ENCODE peak calls at places on chromosomes 13 and 19, in eight cellular contexts. O, N, I, Y, C, Z, A and Q are unnamed samples.

GRCh38 chr13:113470073-113470472 is 16.8 kb upstream of the ADPRHL1 start:
- DNase-seq in I (no peak), O (no peak), Z (no peak), A (no peak), N (no peak), Y (no peak), C (no peak), Q (no peak)

GRCh38 chr19:30074741-30075460 is 132.9 kb downstream of the URI1 start:
- DNase-seq in A (no peak), Y (no peak), C (no peak), Z (no peak), O (no peak), N (peak; percentile 35), I (peak; percentile 5), Q (no peak)

GRCh38 chr13:103351035-103351828 is 285.0 kb upstream of the SLC10A2 start:
- DNase-seq in O (peak; percentile 9), N (no peak), Y (no peak), C (peak; percentile 10), A (no peak), I (peak; percentile 75), Z (peak; percentile 26), Q (no peak)

GRCh38 chr19:17948967-17949930 is 16.4 kb downstream of the CCDC124 start:
- DNase-seq in C (no peak), O (no peak), Y (no peak), N (no peak), I (no peak), Z (no peak), A (no peak), Q (no peak)

GRCh38 chr19:48394331-48395169 is 1.1 kb downstream of the GRIN2D start:
- DNase-seq in Z (no peak), O (no peak), Y (no peak), I (no peak), C (peak; percentile 21), N (no peak), A (no peak), Q (no peak)

GRCh38 chr13:99266827-99267226 is 8.6 kb upstream of the GPR18 start:
- DNase-seq in C (no peak), N (no peak), O (no peak), A (no peak), Y (no peak), Z (no peak), I (no peak), Q (no peak)

GRCh38 chr19:50000038-50000890 is 24.9 kb downstream of the VRK3 start:
- DNase-seq in C (no peak), I (no peak), N (no peak), Y (no peak), A (no peak), Z (no peak), O (no peak), Q (no peak)

GRCh38 chr19:28396259-28396940 is 816.6 kb downstream of the UQCRFS1 start:
- DNase-seq in C (no peak), N (no peak), I (no peak), A (no peak), Z (no peak), Y (no peak), O (no peak), Q (no peak)

GRCh38 chr19:651991-652390 is 11.0 kb downstream of the RNF126 start:
- DNase-seq in A (no peak), Y (no peak), O (no peak), I (no peak), Z (no peak), N (no peak), C (no peak), Q (no peak)

GRCh38 chr19:31353826-31354225 is 4.6 kb upstream of the TSHZ3 start:
- DNase-seq in I (no peak), N (no peak), Z (no peak), O (no peak), Y (no peak), A (no peak), C (no peak), Q (no peak)

GRCh38 chr13:112890316-112891131 is 78.5 kb upstream of the MCF2L start:
- DNase-seq in N (peak; percentile 30), I (no peak), O (no peak), C (no peak), A (no peak), Y (no peak), Z (no peak), Q (no peak)

GRCh38 chr13:42412812-42413795 is 141.2 kb downstream of the AKAP11 start:
- DNase-seq in Z (no peak), N (no peak), Y (no peak), C (no peak), O (no peak), I (no peak), A (no peak), Q (no peak)

GRCh38 chr13:114064516-114065140 is 67.8 kb downstream of the RASA3 start:
- DNase-seq in N (peak; percentile 63), Y (no peak), O (peak; percentile 48), Z (peak; percentile 28), A (no peak), I (peak; percentile 35), C (peak; percentile 40), Q (peak; percentile 60)

GRCh38 chr13:28489975-28490550 is 4.9 kb downstream of the FLT1 start:
- DNase-seq in Y (no peak), Z (no peak), C (no peak), O (no peak), I (no peak), N (no peak), A (no peak), Q (no peak)

GRCh38 chr13:73535341-73535740 is 476.5 kb downstream of the KLF5 start:
- DNase-seq in Z (no peak), I (no peak), Y (no peak), C (no peak), A (no peak), N (no peak), O (no peak), Q (no peak)

GRCh38 chr19:45151821-45152503 is 8.8 kb downstream of the NKPD1 start:
- DNase-seq in N (no peak), C (no peak), A (no peak), Y (no peak), O (no peak), I (no peak), Z (no peak), Q (no peak)

GRCh38 chr13:62320129-62320724 is 904.6 kb upstream of the PCDH20 start:
- DNase-seq in I (peak; percentile 41), Y (no peak), N (no peak), Z (no peak), O (peak; percentile 16), A (peak; percentile 42), C (no peak), Q (peak; percentile 54)

GRCh38 chr19:7515091-7515470 is 822 bp upstream of the ZNF358 start:
- DNase-seq in N (no peak), A (no peak), O (no peak), I (no peak), C (peak; percentile 54), Z (no peak), Y (no peak), Q (no peak)

GRCh38 chr19:42099336-42099925 is 23.5 kb downstream of the ZNF574 start:
- DNase-seq in Z (no peak), O (no peak), A (no peak), N (no peak), C (no peak), Y (no peak), I (no peak), Q (no peak)

GRCh38 chr13:50161052-50161451 is 145.8 kb downstream of the KCNRG start:
- DNase-seq in O (no peak), A (no peak), Z (no peak), I (peak; percentile 58), N (no peak), Y (no peak), C (no peak), Q (no peak)

GRCh38 chr13:81726037-81726726 is 1385.3 kb upstream of the SPRY2 start:
- DNase-seq in C (no peak), Y (no peak), Z (no peak), I (no peak), N (no peak), O (no peak), A (no peak), Q (no peak)

GRCh38 chr19:21143846-21144245 is 2.0 kb downstream of the ZNF431 start:
- DNase-seq in A (no peak), N (no peak), Y (no peak), C (no peak), Z (no peak), O (no peak), I (peak; percentile 18), Q (no peak)

GRCh38 chr13:93603043-93603442 is 376.4 kb downstream of the GPC6 start:
- DNase-seq in N (no peak), Z (no peak), A (peak; percentile 30), O (no peak), C (no peak), I (peak; percentile 93), Y (no peak), Q (no peak)

GRCh38 chr19:13118424-13119193 is 545 bp downstream of the NACC1 start:
- DNase-seq in Y (no peak), N (peak; percentile 74), O (peak; percentile 30), Z (peak; percentile 43), A (no peak), C (no peak), I (peak; percentile 57), Q (peak; percentile 38)
- H3K9me3 ChIP-seq in Y (no peaks in the 10 kb centered on the region), N (no peaks in the 10 kb centered on the region), O (no peaks in the 10 kb centered on the region), Z (no peaks in the 10 kb centered on the region), A (peaks cover 4% of the 10 kb centered on the region), C (no peaks in the 10 kb centered on the region), I (no peaks in the 10 kb centered on the region), Q (no peaks in the 10 kb centered on the region)

GRCh38 chr13:83740622-83741021 is 141.7 kb downstream of the SLITRK1 start:
- DNase-seq in Z (no peak), N (no peak), Y (no peak), C (no peak), I (no peak), A (no peak), O (no peak), Q (no peak)
- H3K9me3 ChIP-seq in Z (no peaks in the 10 kb centered on the region), N (no peaks in the 10 kb centered on the region), Y (no peaks in the 10 kb centered on the region), C (peaks cover 2% of the 10 kb centered on the region), I (no peaks in the 10 kb centered on the region), A (no peaks in the 10 kb centered on the region), O (no peaks in the 10 kb centered on the region), Q (no peaks in the 10 kb centered on the region)

GRCh38 chr19:9381367-9381785 is 18.6 kb downstream of the ZNF177 start:
- DNase-seq in N (no peak), Y (no peak), Z (no peak), C (no peak), A (no peak), I (no peak), O (no peak), Q (no peak)
- H3K9me3 ChIP-seq in N (peaks cover 100% of the 10 kb centered on the region), Y (peaks cover 86% of the 10 kb centered on the region), Z (peaks cover 100% of the 10 kb centered on the region), C (peaks cover 86% of the 10 kb centered on the region), A (peaks cover 57% of the 10 kb centered on the region), I (peaks cover 7% of the 10 kb centered on the region), O (peaks cover 3% of the 10 kb centered on the region), Q (no peaks in the 10 kb centered on the region)

DNA sequence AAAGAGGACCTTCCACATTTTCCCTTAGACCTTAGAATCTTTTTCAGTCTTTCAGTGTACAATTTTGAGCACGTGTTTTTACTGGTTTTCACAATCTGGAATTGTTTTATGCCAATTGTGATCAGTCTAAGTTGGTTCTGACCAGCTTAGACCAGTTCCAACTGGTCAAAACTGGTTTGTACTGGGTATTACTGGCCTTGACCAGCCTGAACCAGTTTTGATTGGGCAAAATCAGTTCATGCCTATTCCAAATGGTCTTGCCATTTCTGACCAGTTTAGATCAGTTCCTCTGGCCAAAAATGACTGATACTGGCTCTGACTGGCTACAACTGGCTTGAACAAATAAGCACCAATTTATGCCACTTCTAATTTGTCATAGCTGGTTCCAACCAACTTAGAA is 36.4 kb downstream of the ZNF585A start:
- DNase-seq in C (no peak), Z (no peak), Y (no peak), I (no peak), N (no peak), A (no peak), O (no peak), Q (no peak)
- H3K9me3 ChIP-seq in C (peaks cover 93% of the 10 kb centered on the region), Z (peaks cover 100% of the 10 kb centered on the region), Y (peaks cover 80% of the 10 kb centered on the region), I (no peaks in the 10 kb centered on the region), N (peaks cover 91% of the 10 kb centered on the region), A (peaks cover 46% of the 10 kb centered on the region), O (peaks cover 2% of the 10 kb centered on the region), Q (no peaks in the 10 kb centered on the region)

GRCh38 chr19:33558846-33559245 is 37.3 kb upstream of the PEPD start:
- DNase-seq in A (no peak), O (no peak), I (no peak), Z (no peak), C (no peak), N (no peak), Y (no peak), Q (no peak)
- H3K9me3 ChIP-seq in A (peaks cover 2% of the 10 kb centered on the region), O (no peaks in the 10 kb centered on the region), I (no peaks in the 10 kb centered on the region), Z (no peaks in the 10 kb centered on the region), C (no peaks in the 10 kb centered on the region), N (no peaks in the 10 kb centered on the region), Y (no peaks in the 10 kb centered on the region), Q (no peaks in the 10 kb centered on the region)